ENCODE peak calls at places on chromosomes 4 and X, in nine cellular contexts. M is astrocyte of the hippocampus; A is HuH-7.5; R is H9; E is AG09309; I is NCI-H2081; T is nephron progenitor cell; V is stimulated activated naive CD4-positive, alpha-beta T cell; U is NCI-H1105. L is an unnamed sample.

GRCh38 chrX:9429767-9430166 is 35.1 kb upstream of the TBL1X start:
- DNase-seq in M (no peak), A (no peak), R (no peak), E (no peak), I (peak), T (no peak), V (no peak), U (peak), L (no peak)

GRCh38 chr4:60201052-60201673 is 999.0 kb upstream of the ADGRL3 start:
- DNase-seq in M (peak), A (no peak), R (peak), E (peak), I (peak), T (peak), V (no peak), U (peak), L (peak)

GRCh38 chr4:39899291-39899690 is 78.4 kb downstream of the PDS5A start:
- DNase-seq in M (no peak), A (no peak), R (no peak), E (no peak), I (no peak), T (no peak), V (no peak), U (no peak), L (no peak)

GRCh38 chr4:156710571-156711195 is 260.9 kb downstream of the PDGFC start:
- DNase-seq in M (peak), A (no peak), R (no peak), E (peak), I (no peak), T (no peak), V (no peak), U (no peak), L (no peak)

GRCh38 chr4:160238790-160239189 is 1135.9 kb downstream of the RAPGEF2 start:
- DNase-seq in M (no peak), A (no peak), R (no peak), E (no peak), I (no peak), T (no peak), V (no peak), U (no peak), L (no peak)

GRCh38 chr4:127856485-127857447 is 23.9 kb upstream of the PLK4 start:
- DNase-seq in M (peak), A (no peak), R (no peak), E (peak), I (no peak), T (no peak), V (no peak), U (no peak), L (no peak)

GRCh38 chr4:20251796-20252655 is at the start of gene SLIT2:
- DNase-seq in M (peak), A (peak), R (peak), E (no peak), I (peak), T (peak), V (no peak), U (peak), L (no peak)

GRCh38 chr4:182884046-182884445 is 33.1 kb downstream of the DCTD start:
- DNase-seq in M (no peak), A (no peak), R (no peak), E (peak), I (no peak), T (no peak), V (no peak), U (no peak), L (no peak)

GRCh38 chrX:46812445-46812844 is 24.4 kb upstream of the RP2 start:
- DNase-seq in M (no peak), A (peak), R (no peak), E (no peak), I (no peak), T (no peak), V (no peak), U (no peak), L (no peak)

GRCh38 chrX:43940811-43941210 is 32.4 kb downstream of the NDP start:
- DNase-seq in M (peak), A (no peak), R (peak), E (no peak), I (peak), T (no peak), V (no peak), U (no peak), L (no peak)

GRCh38 chrX:134718329-134719317 is 60.4 kb upstream of the PLAC1 start:
- DNase-seq in M (peak), A (no peak), R (no peak), E (peak), I (no peak), T (no peak), V (no peak), U (no peak), L (no peak)

GRCh38 chr4:100983426-100983825 is 363.9 kb downstream of the PPP3CA start:
- DNase-seq in M (no peak), A (no peak), R (no peak), E (no peak), I (no peak), T (no peak), V (no peak), U (no peak), L (no peak)

GRCh38 chr4:40281099-40281498 is 54.0 kb upstream of the CHRNA9 start:
- DNase-seq in M (no peak), A (no peak), R (no peak), E (no peak), I (no peak), T (no peak), V (no peak), U (no peak), L (no peak)

GRCh38 chr4:96356591-96357360 is 516.9 kb downstream of the PDHA2 start:
- DNase-seq in M (peak), A (no peak), R (no peak), E (no peak), I (no peak), T (no peak), V (no peak), U (no peak), L (no peak)

GRCh38 chr4:8291036-8291682 is 21.6 kb downstream of the HTRA3 start:
- DNase-seq in M (no peak), A (no peak), R (no peak), E (no peak), I (no peak), T (no peak), V (no peak), U (no peak), L (no peak)

GRCh38 chrX:1592128-1592862 is 891 bp downstream of the AKAP17A start:
- DNase-seq in M (peak), A (no peak), R (peak), E (no peak), I (no peak), T (peak), V (no peak), U (no peak), L (no peak)

GRCh38 chr4:96099031-96099430 is 259.1 kb downstream of the PDHA2 start:
- DNase-seq in M (no peak), A (no peak), R (no peak), E (no peak), I (no peak), T (no peak), V (no peak), U (no peak), L (no peak)

GRCh38 chr4:27062256-27062655 is 201.6 kb downstream of the STIM2 start:
- DNase-seq in M (no peak), A (no peak), R (no peak), E (no peak), I (no peak), T (no peak), V (no peak), U (no peak), L (no peak)

GRCh38 chr4:77092832-77093800 is 17.3 kb upstream of the CCNI start:
- DNase-seq in M (peak), A (no peak), R (no peak), E (no peak), I (no peak), T (no peak), V (no peak), U (no peak), L (no peak)

GRCh38 chr4:2925931-2926860 is 37.0 kb downstream of the NOP14 start:
- DNase-seq in M (no peak), A (no peak), R (no peak), E (no peak), I (no peak), T (no peak), V (no peak), U (no peak), L (no peak)

GRCh38 chrX:19852014-19853005 is 35.1 kb downstream of the SH3KBP1 start:
- DNase-seq in M (peak), A (no peak), R (no peak), E (no peak), I (no peak), T (no peak), V (no peak), U (no peak), L (no peak)

GRCh38 chrX:65696613-65697012 is 29.2 kb downstream of the MSN start:
- DNase-seq in M (peak), A (no peak), R (no peak), E (no peak), I (no peak), T (no peak), V (no peak), U (no peak), L (no peak)

GRCh38 chr4:16967722-16968121 is 69.3 kb upstream of the LDB2 start:
- DNase-seq in M (no peak), A (no peak), R (no peak), E (peak), I (no peak), T (no peak), V (no peak), U (no peak), L (no peak)

GRCh38 chr4:683982-684571 is 4.9 kb downstream of the SLC49A3 start:
- DNase-seq in M (peak), A (peak), R (peak), E (no peak), I (peak), T (peak), V (no peak), U (no peak), L (no peak)

GRCh38 chr4:54550415-54551171 is 107.2 kb upstream of the KIT start:
- DNase-seq in M (peak), A (no peak), R (no peak), E (no peak), I (no peak), T (no peak), V (no peak), U (no peak), L (no peak)

GRCh38 chrX:1493877-1494510 is 41.3 kb upstream of the ASMTL start:
- DNase-seq in M (no peak), A (no peak), R (peak), E (no peak), I (no peak), T (no peak), V (no peak), U (no peak), L (no peak)

GRCh38 chr4:138086471-138086870 is 155.7 kb downstream of the SLC7A11 start:
- DNase-seq in M (no peak), A (no peak), R (no peak), E (no peak), I (no peak), T (no peak), V (no peak), U (no peak), L (no peak)

GRCh38 chr4:80831383-80832361 is 198.8 kb upstream of the BMP3 start:
- DNase-seq in M (no peak), A (no peak), R (no peak), E (no peak), I (no peak), T (no peak), V (no peak), U (no peak), L (no peak)

GRCh38 chr4:77187231-77187630 is 30.2 kb downstream of the CCNG2 start:
- DNase-seq in M (no peak), A (no peak), R (no peak), E (no peak), I (peak), T (no peak), V (no peak), U (no peak), L (no peak)

GRCh38 chrX:5753291-5753690 is 475.4 kb downstream of the NLGN4X start:
- DNase-seq in M (no peak), A (no peak), R (no peak), E (no peak), I (no peak), T (no peak), V (no peak), U (no peak), L (no peak)

GRCh38 chrX:139170526-139171173 is 359.9 kb upstream of the F9 start:
- DNase-seq in M (no peak), A (no peak), R (no peak), E (no peak), I (no peak), T (no peak), V (no peak), U (no peak), L (no peak)

GRCh38 chr4:56696056-56696455 is 15.0 kb upstream of the HOPX start:
- DNase-seq in M (no peak), A (no peak), R (no peak), E (no peak), I (no peak), T (no peak), V (no peak), U (no peak), L (no peak)

GRCh38 chrX:103183912-103184311 is 31.0 kb upstream of the BEX4 start:
- DNase-seq in M (peak), A (no peak), R (peak), E (no peak), I (peak), T (no peak), V (no peak), U (no peak), L (no peak)

GRCh38 chr4:80926446-80926845 is 104.1 kb upstream of the BMP3 start:
- DNase-seq in M (no peak), A (no peak), R (no peak), E (no peak), I (no peak), T (no peak), V (no peak), U (no peak), L (no peak)

GRCh38 chr4:145061325-145061920 is 36.6 kb downstream of the ANAPC10 start:
- DNase-seq in M (peak), A (no peak), R (no peak), E (no peak), I (peak), T (no peak), V (no peak), U (peak), L (peak)

GRCh38 chr4:26573389-26573794 is 10.5 kb upstream of the TBC1D19 start:
- DNase-seq in M (peak), A (no peak), R (no peak), E (no peak), I (no peak), T (no peak), V (no peak), U (no peak), L (no peak)

GRCh38 chr4:3805026-3805425 is 38.8 kb downstream of the ADRA2C start:
- DNase-seq in M (no peak), A (no peak), R (no peak), E (no peak), I (no peak), T (no peak), V (no peak), U (no peak), L (no peak)

GRCh38 chr4:184815046-184815877 is 10.5 kb downstream of the ACSL1 start:
- DNase-seq in M (peak), A (no peak), R (peak), E (no peak), I (peak), T (no peak), V (no peak), U (peak), L (no peak)

GRCh38 chrX:43743100-43743822 is 87.2 kb downstream of the MAOA start:
- DNase-seq in M (no peak), A (no peak), R (no peak), E (no peak), I (no peak), T (no peak), V (no peak), U (no peak), L (no peak)

GRCh38 chr4:38184404-38184803 is 224.2 kb downstream of the PTTG2 start:
- DNase-seq in M (no peak), A (no peak), R (no peak), E (no peak), I (no peak), T (no peak), V (no peak), U (no peak), L (no peak)

L was measured in brain pericyte.